ENCODE peak calls at places on chromosome 19, in eight cellular contexts. N, Y, E, X, C, Q, M and D are unnamed samples.

GRCh38 chr19:31976775-31977536 is 368.5 kb upstream of the ZNF507 start:
- DNase-seq in Q (no peak), X (no peak), M (no peak), Y (no peak), N (peak; percentile 39), E (no peak), C (no peak), D (no peak)

GRCh38 chr19:30338878-30339623 is 33.1 kb upstream of the ZNF536 start:
- DNase-seq in C (no peak), E (no peak), M (no peak), X (no peak), Q (no peak), Y (no peak), N (peak; percentile 65), D (no peak)

GRCh38 chr19:13794388-13794751 is 873 bp upstream of the ZSWIM4 start:
- DNase-seq in Y (peak; percentile 90), C (peak; percentile 87), Q (peak; percentile 58), N (peak; percentile 97), E (peak; percentile 96), M (no peak), X (peak; percentile 91), D (peak; percentile 94)

GRCh38 chr19:47781590-47782318 is 3.3 kb downstream of the SELENOW start:
- DNase-seq in Q (peak; percentile 47), E (no peak), N (no peak), X (peak; percentile 65), M (no peak), C (peak; percentile 65), Y (peak; percentile 51), D (peak; percentile 57)

GRCh38 chr19:41744850-41745249 is 10.5 kb upstream of the CEACAM6 start:
- DNase-seq in N (no peak), X (no peak), C (no peak), Q (no peak), M (no peak), Y (no peak), E (no peak), D (no peak)

GRCh38 chr19:35509861-35510625 is 3.4 kb downstream of the DMKN start:
- DNase-seq in M (peak; percentile 28), C (peak; percentile 75), X (peak; percentile 74), N (peak; percentile 94), Q (peak; percentile 33), E (peak; percentile 22), Y (peak; percentile 90), D (peak; percentile 89)

GRCh38 chr19:18029617-18030338 is 21.8 kb downstream of the ARRDC2 start:
- DNase-seq in X (no peak), M (no peak), E (peak; percentile 32), C (peak; percentile 60), N (no peak), Y (peak; percentile 64), Q (no peak), D (no peak)

GRCh38 chr19:7301525-7301924 is 7.3 kb upstream of the INSR start:
- DNase-seq in X (no peak), Q (no peak), N (no peak), E (no peak), M (peak; percentile 70), C (no peak), Y (no peak), D (no peak)

GRCh38 chr19:51994048-51994644 is 7.5 kb upstream of the ZNF350 start:
- DNase-seq in N (no peak), Q (no peak), M (no peak), X (no peak), Y (no peak), E (no peak), C (no peak), D (no peak)

GRCh38 chr19:51242881-51243280 is 8.0 kb upstream of the SIGLECL1 start:
- DNase-seq in Y (no peak), C (no peak), M (peak; percentile 64), N (no peak), Q (no peak), E (no peak), X (no peak), D (no peak)

GRCh38 chr19:27971071-27971470 is 1241.9 kb downstream of the UQCRFS1 start:
- DNase-seq in C (no peak), E (no peak), N (no peak), X (no peak), Q (no peak), Y (no peak), M (no peak), D (no peak)

GRCh38 chr19:48868196-48868886 is at the start of gene PLEKHA4:
- DNase-seq in Q (peak; percentile 57), M (no peak), X (peak; percentile 80), E (peak; percentile 49), N (peak; percentile 95), C (peak; percentile 84), Y (peak; percentile 59), D (peak; percentile 88)

GRCh38 chr19:3276341-3276799 is 51.9 kb downstream of the CELF5 start:
- DNase-seq in C (no peak), X (no peak), M (no peak), N (no peak), E (no peak), Q (no peak), Y (peak; percentile 39), D (no peak)

GRCh38 chr19:19361075-19361594 is 40.5 kb downstream of the MAU2 start:
- DNase-seq in X (peak; percentile 77), Y (peak; percentile 85), Q (peak; percentile 75), N (peak; percentile 96), E (peak; percentile 80), M (peak; percentile 93), C (peak; percentile 80), D (peak; percentile 81)

DNA sequence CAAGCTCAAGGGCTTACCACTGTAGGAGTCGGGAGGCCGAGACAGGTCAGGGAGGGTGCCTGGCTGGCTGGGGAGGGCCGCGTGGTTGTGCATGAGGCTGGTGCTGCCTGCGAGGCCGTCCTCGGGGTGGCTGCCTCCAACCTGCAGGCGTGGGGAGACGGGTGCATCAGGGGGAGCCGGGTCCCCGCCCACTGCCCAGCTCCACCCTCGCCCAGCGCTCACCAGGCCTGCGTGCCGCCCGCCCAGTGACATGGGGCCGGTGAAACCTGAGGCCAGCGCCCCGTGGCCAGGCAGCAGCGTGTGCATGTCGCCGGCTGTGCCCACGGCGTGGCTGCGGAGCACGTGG is 13.8 kb upstream of the UQCR11 start:
- DNase-seq in N (no peak), C (no peak), X (no peak), Q (no peak), E (no peak), M (no peak), Y (no peak), D (no peak)
- TF ChIP-seq CTCF in N (no peak), C (no peak), X (no peak), Q (no peak), E (no peak), M (no peak), Y (no peak), D (no peak)

DNA sequence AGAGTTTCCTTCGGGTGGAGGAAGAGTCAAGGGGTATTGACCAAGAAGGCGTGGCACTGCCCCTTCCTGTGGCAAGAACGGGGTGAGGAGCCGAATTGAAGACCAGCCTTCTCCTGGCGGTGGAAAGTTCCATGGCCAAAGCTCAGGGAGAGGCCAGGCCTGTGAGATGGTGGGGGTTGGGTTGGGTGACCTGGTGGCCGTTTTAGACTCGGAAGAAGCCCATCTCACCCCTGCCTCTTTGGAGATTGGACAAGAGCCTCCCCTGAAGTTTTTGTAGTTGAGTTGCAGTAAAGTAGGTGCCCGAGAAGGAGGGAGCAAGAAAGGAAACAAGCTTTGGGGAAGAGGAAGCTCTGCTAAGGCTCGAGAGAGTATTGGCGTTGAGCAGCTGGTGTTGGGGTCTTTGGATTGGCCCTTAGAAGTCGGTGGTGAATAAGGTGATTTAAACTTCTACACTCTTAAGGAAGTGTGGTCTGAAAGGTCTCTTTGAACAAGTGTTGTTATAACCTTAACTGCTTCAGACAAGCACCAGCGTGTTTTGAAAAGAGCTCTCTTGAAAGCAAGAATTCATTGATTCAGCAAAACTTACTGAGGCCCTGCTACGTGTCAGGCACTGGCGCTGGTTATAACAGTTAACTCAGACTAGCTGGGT is 964 bp downstream of the SPINT2 start:
- DNase-seq in X (no peak), Q (no peak), N (no peak), M (no peak), Y (peak; percentile 58), E (no peak), C (no peak), D (no peak)
- TF ChIP-seq POLR2A in X (no peak), Q (no peak), N (no peak), M (no peak), Y (no peak), E (no peak), C (no peak), D (no peak)

DNA sequence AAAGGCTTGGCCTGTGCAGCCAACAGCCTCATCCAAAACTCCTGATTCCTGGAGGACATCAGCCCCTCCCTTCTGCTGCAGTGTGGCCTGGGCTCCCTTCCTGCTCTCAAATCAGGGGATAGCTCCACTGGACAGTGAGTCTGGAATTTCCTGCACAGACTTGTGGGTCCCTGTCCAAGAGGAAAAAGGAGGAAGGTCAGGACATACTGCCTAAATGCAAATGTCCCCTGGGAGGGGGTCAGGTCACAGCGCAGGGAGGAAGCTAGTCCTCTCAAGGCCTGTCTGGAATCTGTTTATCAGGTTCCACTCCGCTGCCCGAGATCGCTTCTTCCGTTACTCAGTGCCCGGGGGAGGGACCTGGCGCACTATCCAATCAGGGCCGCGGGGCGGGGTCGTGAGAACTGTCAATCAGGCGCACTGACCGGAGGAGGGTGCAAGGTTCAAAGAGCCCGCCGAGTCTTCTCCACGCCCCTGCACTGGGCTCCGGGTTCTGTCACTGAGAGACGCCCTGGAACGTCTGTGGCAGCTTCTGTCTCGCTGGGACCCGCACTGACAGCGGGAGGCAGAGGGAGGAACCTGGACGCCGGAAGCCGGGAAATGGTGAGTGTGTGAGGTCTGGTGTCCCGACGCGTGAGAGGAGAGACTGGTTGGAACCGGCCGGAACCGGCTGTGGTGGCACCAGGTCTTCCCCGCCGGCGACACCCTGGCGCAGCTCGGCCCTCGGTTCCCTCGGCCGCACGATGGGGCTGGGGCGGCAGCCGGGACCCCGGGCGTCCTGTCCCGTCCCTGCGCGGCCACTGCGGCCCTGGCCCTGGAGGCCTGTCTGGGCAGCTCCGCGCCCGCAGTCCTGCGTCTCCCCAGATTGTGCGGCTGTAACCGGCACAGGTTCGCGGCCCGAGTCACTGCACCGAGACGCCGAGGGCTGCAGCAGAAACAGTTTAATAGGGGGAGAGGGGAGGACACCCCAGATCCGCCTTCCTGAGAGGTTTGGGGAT is at the start of gene ZNF441:
- DNase-seq in M (peak; percentile 96), Q (peak; percentile 99), C (peak; percentile 98), Y (peak; percentile 98), E (peak; percentile 89), N (peak; percentile 100), X (peak; percentile 95), D (peak; percentile 96)
- TF ChIP-seq CTCF in M (no peak), Q (no peak), C (no peak), Y (no peak), E (no peak), N (no peak), X (no peak), D (peak; percentile 31)

DNA sequence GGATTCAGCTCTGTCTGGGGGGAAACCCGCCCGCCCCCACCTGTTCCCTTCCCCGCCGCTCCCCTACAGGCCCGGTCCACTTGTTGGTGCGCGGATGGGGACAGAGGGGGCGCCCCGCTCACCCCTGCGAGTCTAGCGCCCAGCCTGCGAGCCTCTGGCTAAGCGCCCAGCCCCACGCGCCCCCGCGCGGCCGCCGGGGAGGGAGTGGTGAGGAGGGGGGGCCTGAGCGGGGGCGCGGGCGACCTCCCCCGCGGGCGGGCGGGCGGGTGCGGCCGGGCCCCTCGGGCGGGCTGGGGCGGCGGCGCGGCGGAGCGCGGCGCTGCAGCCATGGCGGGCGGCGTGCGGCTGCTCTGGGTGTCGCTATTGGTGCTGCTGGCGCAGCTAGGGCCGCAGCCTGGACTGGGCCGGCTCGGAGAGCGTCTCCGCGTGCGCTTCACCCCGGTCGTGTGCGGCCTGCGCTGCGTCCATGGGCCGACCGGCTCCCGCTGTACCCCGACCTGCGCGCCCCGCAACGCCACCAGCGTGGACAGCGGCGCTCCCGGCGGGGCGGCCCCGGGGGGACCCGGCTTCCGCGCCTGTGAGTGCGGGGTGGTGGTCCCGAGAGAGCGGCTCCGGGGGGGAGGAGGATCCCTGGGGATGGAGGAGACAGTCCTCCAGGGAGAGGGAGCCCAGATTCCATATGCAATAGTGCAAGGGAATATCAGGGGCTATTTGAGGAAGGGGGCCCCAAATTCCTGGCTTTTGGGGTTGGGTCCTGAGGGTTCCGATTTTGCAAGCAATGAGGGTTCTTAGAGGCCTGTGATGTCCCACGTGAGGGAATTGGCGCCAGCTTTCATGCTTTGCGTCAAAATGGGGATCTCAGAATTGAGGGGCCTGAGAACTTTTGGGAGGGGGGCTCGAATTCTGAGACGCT is at the start of gene LTBP4:
- DNase-seq in Y (peak; percentile 28), N (peak; percentile 90), E (no peak), C (peak; percentile 84), Q (no peak), M (no peak), X (peak; percentile 81), D (peak; percentile 91)
- TF ChIP-seq POLR2A in Y (no peak), N (no peak), E (no peak), C (no peak), Q (no peak), M (no peak), X (no peak), D (peak; percentile 41)